ENCODE peak calls at places on chromosomes 4 and X, in four cellular contexts. V is K562, I is WTC11, Y is HepG2. Z is an unnamed sample.

GRCh38 chrX:114152130-114152529 is 431.8 kb upstream of the HTR2C start:
- DNase-seq in I (no peak), Y (peak; percentile 17), V (peak; percentile 44), Z (no peak)

GRCh38 chrX:139077303-139078131 is 366.0 kb upstream of the FGF13 start:
- DNase-seq in Y (no peak), V (no peak), I (no peak), Z (no peak)

GRCh38 chr4:24211821-24212220 is 322.0 kb upstream of the PPARGC1A start:
- DNase-seq in V (no peak), I (no peak), Y (no peak), Z (no peak)

GRCh38 chr4:10949039-10949728 is 264.6 kb upstream of the CLNK start:
- DNase-seq in Y (no peak), I (no peak), V (no peak), Z (no peak)

GRCh38 chrX:91434351-91435168 is at the start of gene PABPC5:
- DNase-seq in Y (no peak), I (peak; percentile 80), V (no peak), Z (no peak)

GRCh38 chrX:154138857-154139256 is 5.2 kb upstream of the OPN1LW start:
- DNase-seq in V (no peak), I (no peak), Y (peak; percentile 3), Z (no peak)

GRCh38 chr4:119211856-119212250 is 660 bp upstream of the USP53 start:
- DNase-seq in I (no peak), Y (peak; percentile 47), V (no peak), Z (no peak)

GRCh38 chr4:168630445-168631187 is 133.8 kb downstream of the PALLD start:
- DNase-seq in I (no peak), Y (no peak), V (no peak), Z (no peak)

GRCh38 chr4:17616283-17616682 is 1.8 kb downstream of the MED28 start:
- DNase-seq in I (no peak), Y (no peak), V (peak; percentile 17), Z (no peak)

GRCh38 chr4:17614416-17615299 is at the start of gene MED28:
- DNase-seq in Y (peak; percentile 93), V (peak; percentile 98), I (peak; percentile 95), Z (peak; percentile 68)

GRCh38 chr4:17618926-17619325 is 4.5 kb downstream of the MED28 start:
- DNase-seq in I (no peak), V (no peak), Y (no peak), Z (no peak)

GRCh38 chr4:17623451-17624001 is 9.1 kb downstream of the MED28 start:
- DNase-seq in I (no peak), Y (no peak), V (no peak), Z (no peak)

GRCh38 chr4:17619416-17620105 is 5.1 kb downstream of the MED28 start:
- DNase-seq in I (no peak), V (no peak), Y (no peak), Z (no peak)
- TF ChIP-seq CBFB in I (no peak), V (no peak), Y (no peak), Z (no peak)

DNA sequence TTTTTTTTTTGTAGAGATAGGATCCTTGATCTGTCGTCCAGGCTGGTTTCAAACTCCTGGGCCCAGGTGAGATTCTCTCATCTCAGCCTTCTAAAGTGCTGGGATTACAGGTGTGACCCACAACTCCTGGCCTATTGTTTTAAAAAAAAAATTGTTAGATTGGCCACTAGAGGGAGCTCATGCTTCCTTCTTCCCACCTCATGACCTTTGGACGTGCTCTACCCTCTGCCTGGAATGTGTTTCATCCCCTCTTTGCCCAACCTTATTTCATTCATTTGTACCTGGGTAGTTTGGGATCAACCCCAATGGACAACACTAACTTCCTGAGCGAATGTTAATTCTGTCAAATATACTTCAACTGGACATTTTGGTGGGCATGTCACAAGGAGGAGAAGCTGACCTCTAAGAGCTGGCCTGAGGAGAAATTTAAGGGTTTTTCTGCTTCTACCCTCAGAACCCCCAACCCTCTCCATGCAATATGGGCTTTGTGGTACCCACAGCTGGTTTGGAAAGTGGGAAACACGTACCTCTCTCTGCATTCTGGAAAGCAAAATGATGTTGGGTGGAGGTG is 6.4 kb downstream of the PPEF2 start:
- DNase-seq in I (no peak), Y (peak; percentile 52), V (peak; percentile 61), Z (no peak)
- TF ChIP-seq CBFB in I (no peak), Y (no peak), V (no peak), Z (no peak)

DNA sequence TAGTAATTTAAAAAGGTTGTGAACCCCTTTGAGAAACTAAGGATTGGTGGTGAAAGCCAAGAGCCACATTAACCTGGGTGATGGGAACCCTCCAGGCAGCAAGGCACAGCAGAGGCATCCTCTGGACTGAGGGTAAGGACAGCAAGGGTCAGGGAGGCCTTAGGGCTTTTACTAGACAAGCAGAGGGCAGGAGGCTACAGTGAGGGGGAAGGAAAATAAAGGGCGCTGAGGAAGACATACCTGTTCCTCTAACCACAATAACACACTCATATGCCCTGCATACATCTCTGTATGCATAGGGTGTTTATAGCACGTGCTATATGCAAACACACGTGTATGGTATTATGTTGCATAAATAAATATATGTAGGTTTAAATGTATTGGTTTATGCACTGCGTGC is 18.7 kb downstream of the GPM6B start:
- DNase-seq in V (no peak), Y (no peak), I (no peak), Z (no peak)
- TF ChIP-seq CBFB in V (no peak), Y (no peak), I (no peak), Z (no peak)

GRCh38 chr4:3800351-3800750 is 34.2 kb downstream of the ADRA2C start:
- DNase-seq in V (no peak), Y (no peak), I (no peak), Z (no peak)

GRCh38 chr4:3801521-3801920 is 35.3 kb downstream of the ADRA2C start:
- DNase-seq in Y (no peak), I (no peak), V (no peak), Z (no peak)

GRCh38 chr4:3796960-3797359 is 30.8 kb downstream of the ADRA2C start:
- DNase-seq in V (no peak), I (no peak), Y (no peak), Z (no peak)

GRCh38 chr4:3797831-3798500 is 31.8 kb downstream of the ADRA2C start:
- DNase-seq in Y (no peak), I (no peak), V (no peak), Z (no peak)

GRCh38 chr4:3799496-3799895 is 33.3 kb downstream of the ADRA2C start:
- DNase-seq in I (no peak), Y (no peak), V (no peak), Z (no peak)
- TF ChIP-seq CBFB in I (no peak), Y (no peak), V (no peak), Z (no peak)

DNA sequence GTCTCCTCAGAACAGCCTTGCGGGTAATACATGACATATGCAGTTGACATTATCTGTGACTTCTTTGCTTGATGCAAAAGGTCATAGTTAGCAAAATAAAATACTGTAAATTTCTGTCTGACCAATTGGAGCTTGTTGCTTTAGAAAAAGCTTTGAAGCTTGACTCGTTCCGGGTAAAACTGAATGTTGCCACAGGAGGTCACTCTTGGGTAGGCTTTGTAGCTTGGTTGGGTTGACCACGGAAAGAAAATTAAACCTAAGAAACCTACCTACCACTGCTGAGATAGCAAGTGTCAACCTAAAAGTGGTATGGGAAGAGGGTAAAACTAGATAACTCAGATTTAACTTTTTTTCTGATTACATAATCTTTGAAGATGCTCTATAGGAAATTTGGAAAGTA is 23.2 kb downstream of the PRPS2 start:
- DNase-seq in V (peak; percentile 47), Y (peak; percentile 29), I (peak; percentile 28), Z (peak; percentile 59)
- TF ChIP-seq CBFB in V (no peak), Y (no peak), I (no peak), Z (no peak)

GRCh38 chr4:82645868-82646267 is 84.1 kb upstream of the TMEM150C start:
- DNase-seq in Y (no peak), I (no peak), V (no peak), Z (no peak)
- TF ChIP-seq CBFB in Y (no peak), I (no peak), V (no peak), Z (no peak)

GRCh38 chrX:3550160-3550765 is 163.2 kb downstream of the PRKX start:
- DNase-seq in I (no peak), Y (no peak), V (peak; percentile 40), Z (no peak)
- TF ChIP-seq CBFB in I (no peak), Y (no peak), V (no peak), Z (no peak)